ENCODE peak calls at places on chromosomes 13 and 19, in nine cellular contexts. One of them, this sample, is unnamed.

GRCh38 chr13:21583496-21583895 is 20.5 kb downstream of the MICU2 start:
- DNase-seq in foreskin fibroblast: peak
- DNase-seq in CD4-positive, alpha-beta memory T cell: no peak
- DNase-seq in brain microvascular endothelial cell: peak
- DNase-seq in breast epithelium: no peak
- DNase-seq in AG10803: peak
- DNase-seq in naive thymus-derived CD4-positive, alpha-beta T cell: no peak
- DNase-seq in uterus: no peak
- DNase-seq in mammary epithelial cell: no peak
- DNase-seq in this sample: peak

GRCh38 chr13:31629085-31629785 is 110.1 kb upstream of the RXFP2 start:
- DNase-seq in foreskin fibroblast: peak
- DNase-seq in CD4-positive, alpha-beta memory T cell: no peak
- DNase-seq in brain microvascular endothelial cell: peak
- DNase-seq in breast epithelium: no peak
- DNase-seq in AG10803: peak
- DNase-seq in naive thymus-derived CD4-positive, alpha-beta T cell: no peak
- DNase-seq in uterus: no peak
- DNase-seq in mammary epithelial cell: peak
- DNase-seq in this sample: peak

GRCh38 chr13:46008631-46009030 is 43.9 kb downstream of the ZC3H13 start:
- DNase-seq in foreskin fibroblast: no peak
- DNase-seq in CD4-positive, alpha-beta memory T cell: no peak
- DNase-seq in brain microvascular endothelial cell: no peak
- DNase-seq in breast epithelium: no peak
- DNase-seq in AG10803: no peak
- DNase-seq in naive thymus-derived CD4-positive, alpha-beta T cell: no peak
- DNase-seq in uterus: no peak
- DNase-seq in mammary epithelial cell: no peak
- DNase-seq in this sample: no peak

GRCh38 chr13:98014766-98015165 is 61.3 kb downstream of the IPO5 start:
- DNase-seq in foreskin fibroblast: peak
- DNase-seq in CD4-positive, alpha-beta memory T cell: no peak
- DNase-seq in brain microvascular endothelial cell: peak
- DNase-seq in breast epithelium: no peak
- DNase-seq in AG10803: peak
- DNase-seq in naive thymus-derived CD4-positive, alpha-beta T cell: no peak
- DNase-seq in uterus: no peak
- DNase-seq in mammary epithelial cell: peak
- DNase-seq in this sample: peak

GRCh38 chr13:109130093-109130835 is 500.9 kb downstream of the MYO16 start:
- DNase-seq in foreskin fibroblast: no peak
- DNase-seq in CD4-positive, alpha-beta memory T cell: no peak
- DNase-seq in brain microvascular endothelial cell: no peak
- DNase-seq in breast epithelium: no peak
- DNase-seq in AG10803: no peak
- DNase-seq in naive thymus-derived CD4-positive, alpha-beta T cell: no peak
- DNase-seq in uterus: no peak
- DNase-seq in mammary epithelial cell: no peak
- DNase-seq in this sample: no peak

GRCh38 chr19:50854636-50855410 is at the start of gene KLK3:
- DNase-seq in foreskin fibroblast: no peak
- DNase-seq in CD4-positive, alpha-beta memory T cell: no peak
- DNase-seq in brain microvascular endothelial cell: no peak
- DNase-seq in breast epithelium: no peak
- DNase-seq in AG10803: no peak
- DNase-seq in naive thymus-derived CD4-positive, alpha-beta T cell: no peak
- DNase-seq in uterus: no peak
- DNase-seq in mammary epithelial cell: no peak
- DNase-seq in this sample: no peak

GRCh38 chr13:29969286-29969685 is 118.9 kb upstream of the UBL3 start:
- DNase-seq in foreskin fibroblast: peak
- DNase-seq in CD4-positive, alpha-beta memory T cell: no peak
- DNase-seq in brain microvascular endothelial cell: no peak
- DNase-seq in breast epithelium: no peak
- DNase-seq in AG10803: peak
- DNase-seq in naive thymus-derived CD4-positive, alpha-beta T cell: no peak
- DNase-seq in uterus: peak
- DNase-seq in mammary epithelial cell: peak
- DNase-seq in this sample: peak

GRCh38 chr19:42244452-42245220 is 2.2 kb upstream of the GSK3A start:
- DNase-seq in foreskin fibroblast: peak
- DNase-seq in CD4-positive, alpha-beta memory T cell: peak
- DNase-seq in brain microvascular endothelial cell: peak
- DNase-seq in breast epithelium: peak
- DNase-seq in AG10803: peak
- DNase-seq in naive thymus-derived CD4-positive, alpha-beta T cell: peak
- DNase-seq in uterus: peak
- DNase-seq in mammary epithelial cell: peak
- DNase-seq in this sample: peak

GRCh38 chr13:90568165-90568564 is 779.3 kb upstream of the MIR17HG start:
- DNase-seq in foreskin fibroblast: no peak
- DNase-seq in CD4-positive, alpha-beta memory T cell: no peak
- DNase-seq in brain microvascular endothelial cell: no peak
- DNase-seq in breast epithelium: no peak
- DNase-seq in AG10803: no peak
- DNase-seq in naive thymus-derived CD4-positive, alpha-beta T cell: no peak
- DNase-seq in uterus: no peak
- DNase-seq in mammary epithelial cell: no peak
- DNase-seq in this sample: no peak

GRCh38 chr19:48678201-48678600 is 5.4 kb upstream of the NTN5 start:
- DNase-seq in foreskin fibroblast: no peak
- DNase-seq in CD4-positive, alpha-beta memory T cell: no peak
- DNase-seq in brain microvascular endothelial cell: no peak
- DNase-seq in breast epithelium: no peak
- DNase-seq in AG10803: no peak
- DNase-seq in naive thymus-derived CD4-positive, alpha-beta T cell: no peak
- DNase-seq in uterus: no peak
- DNase-seq in mammary epithelial cell: no peak
- DNase-seq in this sample: no peak

GRCh38 chr19:38291855-38292254 is 12.2 kb upstream of the C19orf33 start:
- DNase-seq in foreskin fibroblast: no peak
- DNase-seq in CD4-positive, alpha-beta memory T cell: no peak
- DNase-seq in brain microvascular endothelial cell: no peak
- DNase-seq in breast epithelium: no peak
- DNase-seq in AG10803: no peak
- DNase-seq in naive thymus-derived CD4-positive, alpha-beta T cell: no peak
- DNase-seq in uterus: no peak
- DNase-seq in mammary epithelial cell: no peak
- DNase-seq in this sample: no peak

GRCh38 chr13:79686441-79686840 is 205.5 kb downstream of the NDFIP2 start:
- DNase-seq in foreskin fibroblast: no peak
- DNase-seq in CD4-positive, alpha-beta memory T cell: no peak
- DNase-seq in brain microvascular endothelial cell: no peak
- DNase-seq in breast epithelium: no peak
- DNase-seq in AG10803: no peak
- DNase-seq in naive thymus-derived CD4-positive, alpha-beta T cell: no peak
- DNase-seq in uterus: no peak
- DNase-seq in mammary epithelial cell: no peak
- DNase-seq in this sample: peak

GRCh38 chr13:31328549-31329229 is 128.9 kb downstream of the B3GLCT start:
- DNase-seq in foreskin fibroblast: peak
- DNase-seq in CD4-positive, alpha-beta memory T cell: no peak
- DNase-seq in brain microvascular endothelial cell: peak
- DNase-seq in breast epithelium: no peak
- DNase-seq in AG10803: no peak
- DNase-seq in naive thymus-derived CD4-positive, alpha-beta T cell: no peak
- DNase-seq in uterus: no peak
- DNase-seq in mammary epithelial cell: no peak
- DNase-seq in this sample: peak

GRCh38 chr13:98307744-98308524 is 130.9 kb upstream of the RNF113B start:
- DNase-seq in foreskin fibroblast: peak
- DNase-seq in CD4-positive, alpha-beta memory T cell: no peak
- DNase-seq in brain microvascular endothelial cell: no peak
- DNase-seq in breast epithelium: no peak
- DNase-seq in AG10803: peak
- DNase-seq in naive thymus-derived CD4-positive, alpha-beta T cell: no peak
- DNase-seq in uterus: no peak
- DNase-seq in mammary epithelial cell: no peak
- DNase-seq in this sample: peak

GRCh38 chr19:47247308-47247990 is 8.9 kb upstream of the CCDC9 start:
- DNase-seq in foreskin fibroblast: peak
- DNase-seq in CD4-positive, alpha-beta memory T cell: peak
- DNase-seq in brain microvascular endothelial cell: peak
- DNase-seq in breast epithelium: peak
- DNase-seq in AG10803: peak
- DNase-seq in naive thymus-derived CD4-positive, alpha-beta T cell: peak
- DNase-seq in uterus: peak
- DNase-seq in mammary epithelial cell: peak
- DNase-seq in this sample: peak

GRCh38 chr13:31962661-31963345 is 68.8 kb upstream of the FRY start:
- DNase-seq in foreskin fibroblast: peak
- DNase-seq in CD4-positive, alpha-beta memory T cell: no peak
- DNase-seq in brain microvascular endothelial cell: peak
- DNase-seq in breast epithelium: no peak
- DNase-seq in AG10803: no peak
- DNase-seq in naive thymus-derived CD4-positive, alpha-beta T cell: no peak
- DNase-seq in uterus: no peak
- DNase-seq in mammary epithelial cell: no peak
- DNase-seq in this sample: no peak

GRCh38 chr13:102277286-102277685 is 124.6 kb downstream of the FGF14 start:
- DNase-seq in foreskin fibroblast: peak
- DNase-seq in CD4-positive, alpha-beta memory T cell: no peak
- DNase-seq in brain microvascular endothelial cell: no peak
- DNase-seq in breast epithelium: no peak
- DNase-seq in AG10803: no peak
- DNase-seq in naive thymus-derived CD4-positive, alpha-beta T cell: no peak
- DNase-seq in uterus: peak
- DNase-seq in mammary epithelial cell: no peak
- DNase-seq in this sample: no peak

GRCh38 chr19:37874784-37875183 is 31.6 kb downstream of the WDR87 start:
- DNase-seq in foreskin fibroblast: no peak
- DNase-seq in CD4-positive, alpha-beta memory T cell: no peak
- DNase-seq in brain microvascular endothelial cell: no peak
- DNase-seq in breast epithelium: no peak
- DNase-seq in AG10803: no peak
- DNase-seq in naive thymus-derived CD4-positive, alpha-beta T cell: no peak
- DNase-seq in uterus: no peak
- DNase-seq in mammary epithelial cell: no peak
- DNase-seq in this sample: no peak

GRCh38 chr19:1026189-1027019 is at the start of gene CNN2:
- DNase-seq in foreskin fibroblast: peak
- DNase-seq in CD4-positive, alpha-beta memory T cell: peak
- DNase-seq in brain microvascular endothelial cell: peak
- DNase-seq in breast epithelium: peak
- DNase-seq in AG10803: peak
- DNase-seq in naive thymus-derived CD4-positive, alpha-beta T cell: peak
- DNase-seq in uterus: peak
- DNase-seq in mammary epithelial cell: peak
- DNase-seq in this sample: peak

GRCh38 chr13:26772531-26772930 is 11.9 kb upstream of the GPR12 start:
- DNase-seq in foreskin fibroblast: no peak
- DNase-seq in CD4-positive, alpha-beta memory T cell: no peak
- DNase-seq in brain microvascular endothelial cell: no peak
- DNase-seq in breast epithelium: no peak
- DNase-seq in AG10803: no peak
- DNase-seq in naive thymus-derived CD4-positive, alpha-beta T cell: no peak
- DNase-seq in uterus: no peak
- DNase-seq in mammary epithelial cell: no peak
- DNase-seq in this sample: no peak

GRCh38 chr19:3852614-3853254 is 16.1 kb downstream of the ZFR2 start:
- DNase-seq in foreskin fibroblast: peak
- DNase-seq in CD4-positive, alpha-beta memory T cell: no peak
- DNase-seq in brain microvascular endothelial cell: peak
- DNase-seq in breast epithelium: no peak
- DNase-seq in AG10803: peak
- DNase-seq in naive thymus-derived CD4-positive, alpha-beta T cell: peak
- DNase-seq in uterus: no peak
- DNase-seq in mammary epithelial cell: peak
- DNase-seq in this sample: peak

GRCh38 chr13:23871616-23872220 is 17.5 kb downstream of the MIPEP start:
- DNase-seq in foreskin fibroblast: peak
- DNase-seq in CD4-positive, alpha-beta memory T cell: peak
- DNase-seq in brain microvascular endothelial cell: no peak
- DNase-seq in breast epithelium: no peak
- DNase-seq in AG10803: peak
- DNase-seq in naive thymus-derived CD4-positive, alpha-beta T cell: no peak
- DNase-seq in uterus: no peak
- DNase-seq in mammary epithelial cell: no peak
- DNase-seq in this sample: peak

GRCh38 chr13:112141643-112142400 is 74.9 kb downstream of the SOX1 start:
- DNase-seq in foreskin fibroblast: no peak
- DNase-seq in CD4-positive, alpha-beta memory T cell: no peak
- DNase-seq in brain microvascular endothelial cell: no peak
- DNase-seq in breast epithelium: peak
- DNase-seq in AG10803: no peak
- DNase-seq in naive thymus-derived CD4-positive, alpha-beta T cell: no peak
- DNase-seq in uterus: no peak
- DNase-seq in mammary epithelial cell: no peak
- DNase-seq in this sample: no peak

GRCh38 chr19:24086974-24087595 is at the start of gene ZNF254:
- DNase-seq in foreskin fibroblast: peak
- DNase-seq in CD4-positive, alpha-beta memory T cell: peak
- DNase-seq in brain microvascular endothelial cell: peak
- DNase-seq in breast epithelium: peak
- DNase-seq in AG10803: peak
- DNase-seq in naive thymus-derived CD4-positive, alpha-beta T cell: peak
- DNase-seq in uterus: peak
- DNase-seq in mammary epithelial cell: peak
- DNase-seq in this sample: peak
- H3K4me3 ChIP-seq in foreskin fibroblast: peak
- H3K4me3 ChIP-seq in CD4-positive, alpha-beta memory T cell: peak
- H3K4me3 ChIP-seq in brain microvascular endothelial cell: peak
- H3K4me3 ChIP-seq in breast epithelium: peak
- H3K4me3 ChIP-seq in AG10803: peak
- H3K4me3 ChIP-seq in naive thymus-derived CD4-positive, alpha-beta T cell: peak
- H3K4me3 ChIP-seq in uterus: peak
- H3K4me3 ChIP-seq in mammary epithelial cell: peak
- H3K4me3 ChIP-seq in this sample: peak

GRCh38 chr19:8352134-8352827 is 9.2 kb upstream of the KANK3 start:
- DNase-seq in foreskin fibroblast: peak
- DNase-seq in CD4-positive, alpha-beta memory T cell: no peak
- DNase-seq in brain microvascular endothelial cell: peak
- DNase-seq in breast epithelium: no peak
- DNase-seq in AG10803: no peak
- DNase-seq in naive thymus-derived CD4-positive, alpha-beta T cell: no peak
- DNase-seq in uterus: no peak
- DNase-seq in mammary epithelial cell: no peak
- DNase-seq in this sample: peak
- H3K4me3 ChIP-seq in foreskin fibroblast: peak
- H3K4me3 ChIP-seq in CD4-positive, alpha-beta memory T cell: no peak
- H3K4me3 ChIP-seq in brain microvascular endothelial cell: peak
- H3K4me3 ChIP-seq in breast epithelium: no peak
- H3K4me3 ChIP-seq in AG10803: peak
- H3K4me3 ChIP-seq in naive thymus-derived CD4-positive, alpha-beta T cell: no peak
- H3K4me3 ChIP-seq in uterus: no peak
- H3K4me3 ChIP-seq in mammary epithelial cell: no peak
- H3K4me3 ChIP-seq in this sample: peak

GRCh38 chr19:5036733-5037681 is 68.1 kb downstream of the KDM4B start:
- DNase-seq in foreskin fibroblast: peak
- DNase-seq in CD4-positive, alpha-beta memory T cell: no peak
- DNase-seq in brain microvascular endothelial cell: peak
- DNase-seq in breast epithelium: no peak
- DNase-seq in AG10803: peak
- DNase-seq in naive thymus-derived CD4-positive, alpha-beta T cell: no peak
- DNase-seq in uterus: peak
- DNase-seq in mammary epithelial cell: peak
- DNase-seq in this sample: peak
- H3K4me3 ChIP-seq in foreskin fibroblast: peak
- H3K4me3 ChIP-seq in CD4-positive, alpha-beta memory T cell: no peak
- H3K4me3 ChIP-seq in brain microvascular endothelial cell: peak
- H3K4me3 ChIP-seq in breast epithelium: no peak
- H3K4me3 ChIP-seq in AG10803: peak
- H3K4me3 ChIP-seq in naive thymus-derived CD4-positive, alpha-beta T cell: no peak
- H3K4me3 ChIP-seq in uterus: no peak
- H3K4me3 ChIP-seq in mammary epithelial cell: no peak
- H3K4me3 ChIP-seq in this sample: no peak

GRCh38 chr19:30719991-30720329 is 347.8 kb downstream of the ZNF536 start:
- DNase-seq in foreskin fibroblast: peak
- DNase-seq in CD4-positive, alpha-beta memory T cell: no peak
- DNase-seq in brain microvascular endothelial cell: no peak
- DNase-seq in breast epithelium: no peak
- DNase-seq in AG10803: peak
- DNase-seq in naive thymus-derived CD4-positive, alpha-beta T cell: no peak
- DNase-seq in uterus: peak
- DNase-seq in mammary epithelial cell: peak
- DNase-seq in this sample: no peak
- H3K4me3 ChIP-seq in foreskin fibroblast: peak
- H3K4me3 ChIP-seq in CD4-positive, alpha-beta memory T cell: no peak
- H3K4me3 ChIP-seq in brain microvascular endothelial cell: peak
- H3K4me3 ChIP-seq in breast epithelium: peak
- H3K4me3 ChIP-seq in AG10803: peak
- H3K4me3 ChIP-seq in naive thymus-derived CD4-positive, alpha-beta T cell: no peak
- H3K4me3 ChIP-seq in uterus: peak
- H3K4me3 ChIP-seq in mammary epithelial cell: peak
- H3K4me3 ChIP-seq in this sample: peak

This sample was measured in fibroblast of pulmonary artery.